ENCODE peak calls at places on chromosome 2, in nine cellular contexts. One of them, this sample, is unnamed. For H3K27me3, the result is how much of the 10 kb centered on the place peaks cover.

GRCh38 chr2:100902833-100903405 is 83.0 kb downstream of the NPAS2 start:
- DNase-seq in neural progenitor cell: no peak
- DNase-seq in K562: no peak
- DNase-seq in Peyer's patch: no peak
- DNase-seq in adrenal gland: no peak
- DNase-seq in transverse colon: no peak
- DNase-seq in CD8-positive, alpha-beta T cell: no peak
- DNase-seq in HepG2: peak
- DNase-seq in body of pancreas: no peak
- DNase-seq in this sample: no peak

GRCh38 chr2:151688719-151689118 is 45.6 kb downstream of the NEB start:
- DNase-seq in neural progenitor cell: no peak
- DNase-seq in K562: no peak
- DNase-seq in Peyer's patch: no peak
- DNase-seq in adrenal gland: no peak
- DNase-seq in transverse colon: no peak
- DNase-seq in CD8-positive, alpha-beta T cell: no peak
- DNase-seq in HepG2: no peak
- DNase-seq in body of pancreas: no peak
- DNase-seq in this sample: no peak

GRCh38 chr2:231621051-231621879 is 28.6 kb downstream of the TEX44 start:
- DNase-seq in neural progenitor cell: peak
- DNase-seq in K562: no peak
- DNase-seq in Peyer's patch: no peak
- DNase-seq in adrenal gland: no peak
- DNase-seq in transverse colon: peak
- DNase-seq in CD8-positive, alpha-beta T cell: no peak
- DNase-seq in HepG2: no peak
- DNase-seq in body of pancreas: no peak
- DNase-seq in this sample: no peak

GRCh38 chr2:216222650-216223352 is 113.7 kb downstream of the XRCC5 start:
- DNase-seq in neural progenitor cell: peak
- DNase-seq in K562: no peak
- DNase-seq in Peyer's patch: no peak
- DNase-seq in adrenal gland: no peak
- DNase-seq in transverse colon: no peak
- DNase-seq in CD8-positive, alpha-beta T cell: no peak
- DNase-seq in HepG2: no peak
- DNase-seq in body of pancreas: no peak
- DNase-seq in this sample: no peak

GRCh38 chr2:1907849-1908533 is 163.7 kb upstream of the PXDN start:
- DNase-seq in neural progenitor cell: no peak
- DNase-seq in K562: no peak
- DNase-seq in Peyer's patch: no peak
- DNase-seq in adrenal gland: no peak
- DNase-seq in transverse colon: no peak
- DNase-seq in CD8-positive, alpha-beta T cell: no peak
- DNase-seq in HepG2: no peak
- DNase-seq in body of pancreas: no peak
- DNase-seq in this sample: no peak

GRCh38 chr2:120914839-120915521 is 179.3 kb downstream of the GLI2 start:
- DNase-seq in neural progenitor cell: no peak
- DNase-seq in K562: peak
- DNase-seq in Peyer's patch: no peak
- DNase-seq in adrenal gland: peak
- DNase-seq in transverse colon: peak
- DNase-seq in CD8-positive, alpha-beta T cell: no peak
- DNase-seq in HepG2: peak
- DNase-seq in body of pancreas: peak
- DNase-seq in this sample: no peak

GRCh38 chr2:74619651-74620297 is 28.4 kb downstream of the M1AP start:
- DNase-seq in neural progenitor cell: no peak
- DNase-seq in K562: no peak
- DNase-seq in Peyer's patch: no peak
- DNase-seq in adrenal gland: no peak
- DNase-seq in transverse colon: no peak
- DNase-seq in CD8-positive, alpha-beta T cell: no peak
- DNase-seq in HepG2: no peak
- DNase-seq in body of pancreas: no peak
- DNase-seq in this sample: no peak

GRCh38 chr2:161414385-161415040 is 1.6 kb upstream of the TBR1 start:
- DNase-seq in neural progenitor cell: peak
- DNase-seq in K562: peak
- DNase-seq in Peyer's patch: no peak
- DNase-seq in adrenal gland: no peak
- DNase-seq in transverse colon: peak
- DNase-seq in CD8-positive, alpha-beta T cell: no peak
- DNase-seq in HepG2: peak
- DNase-seq in body of pancreas: no peak
- DNase-seq in this sample: no peak

GRCh38 chr2:86297382-86298147 is 39.9 kb downstream of the REEP1 start:
- DNase-seq in neural progenitor cell: no peak
- DNase-seq in K562: no peak
- DNase-seq in Peyer's patch: no peak
- DNase-seq in adrenal gland: peak
- DNase-seq in transverse colon: no peak
- DNase-seq in CD8-positive, alpha-beta T cell: no peak
- DNase-seq in HepG2: no peak
- DNase-seq in body of pancreas: no peak
- DNase-seq in this sample: no peak

GRCh38 chr2:129710670-129711495 is 268.6 kb upstream of the RAB6C start:
- DNase-seq in neural progenitor cell: no peak
- DNase-seq in K562: no peak
- DNase-seq in Peyer's patch: no peak
- DNase-seq in adrenal gland: no peak
- DNase-seq in transverse colon: no peak
- DNase-seq in CD8-positive, alpha-beta T cell: no peak
- DNase-seq in HepG2: no peak
- DNase-seq in body of pancreas: no peak
- DNase-seq in this sample: no peak

GRCh38 chr2:177799531-177799930 is 273.0 kb downstream of the PDE11A start:
- DNase-seq in neural progenitor cell: peak
- DNase-seq in K562: peak
- DNase-seq in Peyer's patch: no peak
- DNase-seq in adrenal gland: no peak
- DNase-seq in transverse colon: no peak
- DNase-seq in CD8-positive, alpha-beta T cell: no peak
- DNase-seq in HepG2: peak
- DNase-seq in body of pancreas: no peak
- DNase-seq in this sample: no peak

GRCh38 chr2:888906-889566 is 61.6 kb upstream of the SNTG2 start:
- DNase-seq in neural progenitor cell: no peak
- DNase-seq in K562: no peak
- DNase-seq in Peyer's patch: no peak
- DNase-seq in adrenal gland: no peak
- DNase-seq in transverse colon: no peak
- DNase-seq in CD8-positive, alpha-beta T cell: no peak
- DNase-seq in HepG2: no peak
- DNase-seq in body of pancreas: no peak
- DNase-seq in this sample: no peak

GRCh38 chr2:10449838-10450691 is 1.9 kb upstream of the ODC1 start:
- DNase-seq in neural progenitor cell: no peak
- DNase-seq in K562: no peak
- DNase-seq in Peyer's patch: peak
- DNase-seq in adrenal gland: no peak
- DNase-seq in transverse colon: peak
- DNase-seq in CD8-positive, alpha-beta T cell: no peak
- DNase-seq in HepG2: peak
- DNase-seq in body of pancreas: no peak
- DNase-seq in this sample: no peak

GRCh38 chr2:130808482-130809268 is 28.0 kb upstream of the ARHGEF4 start:
- DNase-seq in neural progenitor cell: no peak
- DNase-seq in K562: no peak
- DNase-seq in Peyer's patch: no peak
- DNase-seq in adrenal gland: no peak
- DNase-seq in transverse colon: no peak
- DNase-seq in CD8-positive, alpha-beta T cell: no peak
- DNase-seq in HepG2: no peak
- DNase-seq in body of pancreas: no peak
- DNase-seq in this sample: no peak

GRCh38 chr2:38653380-38653714 is 12.6 kb upstream of the GALM start:
- DNase-seq in neural progenitor cell: no peak
- DNase-seq in K562: no peak
- DNase-seq in Peyer's patch: no peak
- DNase-seq in adrenal gland: no peak
- DNase-seq in transverse colon: no peak
- DNase-seq in CD8-positive, alpha-beta T cell: no peak
- DNase-seq in HepG2: no peak
- DNase-seq in body of pancreas: no peak
- DNase-seq in this sample: no peak

GRCh38 chr2:5686068-5686467 is 6.1 kb upstream of the SOX11 start:
- DNase-seq in neural progenitor cell: no peak
- DNase-seq in K562: no peak
- DNase-seq in Peyer's patch: no peak
- DNase-seq in adrenal gland: no peak
- DNase-seq in transverse colon: no peak
- DNase-seq in CD8-positive, alpha-beta T cell: no peak
- DNase-seq in HepG2: no peak
- DNase-seq in body of pancreas: no peak
- DNase-seq in this sample: no peak

GRCh38 chr2:222142027-222142426 is 156.8 kb downstream of the PAX3 start:
- DNase-seq in neural progenitor cell: no peak
- DNase-seq in K562: no peak
- DNase-seq in Peyer's patch: no peak
- DNase-seq in adrenal gland: no peak
- DNase-seq in transverse colon: no peak
- DNase-seq in CD8-positive, alpha-beta T cell: no peak
- DNase-seq in HepG2: no peak
- DNase-seq in body of pancreas: no peak
- DNase-seq in this sample: no peak
- H3K27ac ChIP-seq in neural progenitor cell: no peak
- H3K27ac ChIP-seq in K562: no peak
- H3K27ac ChIP-seq in Peyer's patch: no peak
- H3K27ac ChIP-seq in adrenal gland: no peak
- H3K27ac ChIP-seq in transverse colon: no peak
- H3K27ac ChIP-seq in CD8-positive, alpha-beta T cell: no peak
- H3K27ac ChIP-seq in HepG2: no peak
- H3K27ac ChIP-seq in body of pancreas: no peak
- H3K27ac ChIP-seq in this sample: no peak

DNA sequence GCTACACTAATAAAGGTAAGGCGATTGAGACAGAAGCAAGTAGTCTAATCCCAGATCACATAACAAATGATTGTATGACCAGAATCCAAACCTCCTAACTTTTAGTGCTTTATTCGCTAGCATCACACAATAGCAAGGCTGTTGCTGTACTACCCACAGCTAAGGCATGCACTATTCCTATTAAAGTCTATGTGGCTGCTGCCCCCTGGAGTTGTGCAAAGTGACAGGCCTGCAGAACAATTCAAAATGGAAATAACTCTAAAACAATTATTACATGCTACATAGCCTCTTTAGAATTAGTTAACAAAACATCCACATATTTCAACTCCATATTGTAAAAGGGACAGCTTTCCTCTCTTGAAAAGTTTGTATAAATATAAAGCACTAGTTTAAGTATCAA is 6.0 kb downstream of the ERBB4 start:
- DNase-seq in neural progenitor cell: no peak
- DNase-seq in K562: no peak
- DNase-seq in Peyer's patch: no peak
- DNase-seq in adrenal gland: no peak
- DNase-seq in transverse colon: no peak
- DNase-seq in CD8-positive, alpha-beta T cell: no peak
- DNase-seq in HepG2: no peak
- DNase-seq in body of pancreas: no peak
- DNase-seq in this sample: no peak
- TF ChIP-seq CTCF in neural progenitor cell: peak
- TF ChIP-seq CTCF in K562: no peak
- TF ChIP-seq CTCF in Peyer's patch: no peak
- TF ChIP-seq CTCF in adrenal gland: no peak
- TF ChIP-seq CTCF in transverse colon: no peak
- TF ChIP-seq CTCF in CD8-positive, alpha-beta T cell: no peak
- TF ChIP-seq CTCF in HepG2: no peak
- TF ChIP-seq CTCF in body of pancreas: no peak
- TF ChIP-seq CTCF in this sample: no peak

DNA sequence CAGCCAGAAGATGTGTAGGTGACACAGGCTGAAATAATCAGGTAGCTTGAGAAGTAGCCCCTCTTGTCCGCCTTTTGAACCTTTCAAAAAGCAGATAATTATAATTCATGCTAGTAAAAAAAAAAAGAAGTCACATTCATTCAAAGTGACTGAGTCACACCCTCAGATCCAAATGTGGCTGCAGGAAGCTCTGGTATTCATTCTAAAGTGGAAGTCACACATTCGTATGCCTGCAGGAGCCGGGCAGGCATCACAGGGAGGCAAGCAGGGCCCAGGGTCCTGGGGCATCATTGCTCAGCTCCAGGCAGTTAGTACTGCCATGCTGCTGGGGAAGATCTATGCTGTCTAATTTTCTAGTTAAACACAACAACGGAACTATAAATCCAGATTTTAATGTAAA is 21.7 kb upstream of the RAB11FIP5 start:
- DNase-seq in neural progenitor cell: no peak
- DNase-seq in K562: no peak
- DNase-seq in Peyer's patch: no peak
- DNase-seq in adrenal gland: no peak
- DNase-seq in transverse colon: no peak
- DNase-seq in CD8-positive, alpha-beta T cell: no peak
- DNase-seq in HepG2: no peak
- DNase-seq in body of pancreas: no peak
- DNase-seq in this sample: no peak
- H3K27me3 ChIP-seq in neural progenitor cell: under half
- H3K27me3 ChIP-seq in K562: under half
- H3K27me3 ChIP-seq in Peyer's patch: under half
- H3K27me3 ChIP-seq in adrenal gland: under half
- H3K27me3 ChIP-seq in transverse colon: under half
- H3K27me3 ChIP-seq in CD8-positive, alpha-beta T cell: under half
- H3K27me3 ChIP-seq in HepG2: under half
- H3K27me3 ChIP-seq in body of pancreas: under half
- H3K27me3 ChIP-seq in this sample: under half

GRCh38 chr2:70035344-70035844 is 51.9 kb upstream of the PCBP1 start:
- DNase-seq in neural progenitor cell: no peak
- DNase-seq in K562: no peak
- DNase-seq in Peyer's patch: no peak
- DNase-seq in adrenal gland: no peak
- DNase-seq in transverse colon: no peak
- DNase-seq in CD8-positive, alpha-beta T cell: no peak
- DNase-seq in HepG2: no peak
- DNase-seq in body of pancreas: no peak
- DNase-seq in this sample: no peak

GRCh38 chr2:70024284-70024683 is 62.9 kb upstream of the ASPRV1 start:
- DNase-seq in neural progenitor cell: peak
- DNase-seq in K562: no peak
- DNase-seq in Peyer's patch: no peak
- DNase-seq in adrenal gland: no peak
- DNase-seq in transverse colon: no peak
- DNase-seq in CD8-positive, alpha-beta T cell: no peak
- DNase-seq in HepG2: no peak
- DNase-seq in body of pancreas: no peak
- DNase-seq in this sample: no peak

DNA sequence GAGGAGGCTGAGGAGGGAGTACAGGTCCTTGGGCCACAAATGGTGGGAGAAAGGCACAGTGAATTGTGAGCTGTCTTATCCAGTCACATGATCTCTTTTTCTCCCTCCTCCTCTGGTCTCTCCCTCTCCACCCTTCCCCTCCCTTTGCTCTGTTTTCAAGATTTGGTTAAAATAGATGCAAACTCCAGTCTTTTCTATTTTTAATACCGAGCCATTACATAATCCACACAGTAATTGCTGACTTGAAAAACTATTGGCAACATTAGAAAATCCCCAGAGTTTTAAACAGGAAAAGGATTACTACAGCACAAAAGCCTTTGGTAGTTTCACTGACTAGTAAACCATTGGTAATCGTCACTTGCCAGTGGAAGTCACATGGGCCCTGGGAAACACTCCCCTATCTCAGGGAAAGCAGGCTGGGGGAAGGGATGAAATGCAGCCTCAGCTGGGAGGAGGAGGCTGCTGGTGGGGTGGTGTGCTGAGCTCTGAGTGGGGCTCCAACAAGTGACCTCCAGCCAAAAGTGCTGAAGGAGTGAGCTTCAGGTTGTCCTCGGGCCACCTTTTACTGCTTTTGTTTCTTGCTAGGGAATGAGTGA is 57.4 kb upstream of the PCBP1 start:
- DNase-seq in neural progenitor cell: peak
- DNase-seq in K562: peak
- DNase-seq in Peyer's patch: no peak
- DNase-seq in adrenal gland: peak
- DNase-seq in transverse colon: peak
- DNase-seq in CD8-positive, alpha-beta T cell: no peak
- DNase-seq in HepG2: no peak
- DNase-seq in body of pancreas: peak
- DNase-seq in this sample: no peak
- H3K27ac ChIP-seq in neural progenitor cell: peak
- H3K27ac ChIP-seq in K562: peak
- H3K27ac ChIP-seq in Peyer's patch: peak
- H3K27ac ChIP-seq in adrenal gland: peak
- H3K27ac ChIP-seq in transverse colon: peak
- H3K27ac ChIP-seq in CD8-positive, alpha-beta T cell: no peak
- H3K27ac ChIP-seq in HepG2: no peak
- H3K27ac ChIP-seq in body of pancreas: peak
- H3K27ac ChIP-seq in this sample: no peak